ENCODE peak calls at places on chromosomes 7 and 10, in seven cellular contexts. L is SK-N-SH, W is HCT116, T is H1, P is HepG2, R is K562, I is GM12878. U is an unnamed sample.

GRCh38 chr10:75035975-75036708 is 75.3 kb upstream of the SAMD8 start:
- DNase-seq in T (no peak), R (no peak), W (no peak), I (no peak), L (no peak), P (no peak), U (no peak)

GRCh38 chr7:7857143-7857583 is 111.4 kb upstream of the GLCCI1 start:
- DNase-seq in W (no peak), T (no peak), L (no peak), I (no peak), P (no peak), R (no peak), U (no peak)

GRCh38 chr7:158386355-158386618 is 201.3 kb downstream of the PTPRN2 start:
- DNase-seq in I (no peak), L (no peak), R (no peak), W (no peak), T (no peak), P (no peak), U (no peak)

GRCh38 chr10:106614293-106614692 is 550.2 kb downstream of the SORCS1 start:
- DNase-seq in R (no peak), P (no peak), T (no peak), W (no peak), L (no peak), I (no peak), U (no peak)

GRCh38 chr10:110646417-110647135 is 2.4 kb downstream of the RBM20 start:
- DNase-seq in T (no peak), W (no peak), L (peak; percentile 19), R (peak; percentile 24), I (no peak), P (no peak), U (no peak)

GRCh38 chr10:15144788-15145187 is 23.7 kb downstream of the NMT2 start:
- DNase-seq in W (no peak), L (no peak), T (no peak), P (no peak), R (no peak), I (no peak), U (no peak)

GRCh38 chr10:598415-599170 is 90.9 kb downstream of the DIP2C start:
- DNase-seq in P (no peak), W (no peak), L (no peak), I (no peak), T (peak; percentile 43), R (no peak), U (no peak)

GRCh38 chr10:76649271-76649670 is 988.3 kb downstream of the KCNMA1 start:
- DNase-seq in L (no peak), T (no peak), I (no peak), R (no peak), W (no peak), P (no peak), U (no peak)

GRCh38 chr7:92810242-92810611 is 26.1 kb downstream of the CDK6 start:
- DNase-seq in I (no peak), P (no peak), R (no peak), W (no peak), T (no peak), L (no peak), U (no peak)

GRCh38 chr10:102673961-102674511 is 29.8 kb downstream of the TRIM8 start:
- DNase-seq in R (peak; percentile 78), L (peak; percentile 76), P (peak; percentile 60), I (no peak), W (no peak), T (no peak), U (no peak)

GRCh38 chr10:10533417-10533816 is 484.3 kb upstream of the CELF2 start:
- DNase-seq in P (no peak), L (no peak), R (no peak), W (no peak), I (no peak), T (no peak), U (no peak)

GRCh38 chr7:40882071-40882658 is 747.4 kb downstream of the SUGCT start:
- DNase-seq in I (no peak), P (no peak), L (no peak), R (no peak), T (no peak), W (no peak), U (no peak)

GRCh38 chr10:79312601-79313187 is 34.6 kb upstream of the PPIF start:
- DNase-seq in I (no peak), T (no peak), P (no peak), R (no peak), W (no peak), L (peak; percentile 21), U (no peak)

GRCh38 chr10:35412336-35412735 is 76.0 kb downstream of the CCNY start:
- DNase-seq in L (no peak), I (no peak), R (no peak), T (no peak), W (no peak), P (no peak), U (no peak)

GRCh38 chr7:8442814-8443304 is 9.4 kb downstream of the NXPH1 start:
- DNase-seq in P (no peak), T (no peak), W (no peak), L (no peak), I (no peak), R (peak; percentile 71), U (no peak)

GRCh38 chr7:70178206-70178605 is 579.9 kb downstream of the AUTS2 start:
- DNase-seq in L (no peak), R (no peak), W (no peak), P (no peak), I (no peak), T (no peak), U (no peak)

GRCh38 chr10:73625004-73625883 is 16.0 kb downstream of the MYOZ1 start:
- DNase-seq in W (no peak), L (peak; percentile 73), P (no peak), I (no peak), T (no peak), R (peak; percentile 74), U (no peak)

GRCh38 chr10:73625884-73626753 is 15.2 kb downstream of the MYOZ1 start:
- DNase-seq in R (peak; percentile 98), T (peak; percentile 86), P (peak; percentile 96), W (peak; percentile 95), I (peak; percentile 98), L (peak; percentile 92), U (peak; percentile 97)

GRCh38 chr10:73627300-73627699 is 14.0 kb downstream of the MYOZ1 start:
- DNase-seq in T (no peak), L (no peak), W (no peak), I (no peak), P (no peak), R (no peak), U (no peak)

GRCh38 chr10:73628405-73628804 is 12.9 kb downstream of the MYOZ1 start:
- DNase-seq in T (no peak), L (no peak), R (no peak), P (no peak), I (no peak), W (no peak), U (no peak)

DNA sequence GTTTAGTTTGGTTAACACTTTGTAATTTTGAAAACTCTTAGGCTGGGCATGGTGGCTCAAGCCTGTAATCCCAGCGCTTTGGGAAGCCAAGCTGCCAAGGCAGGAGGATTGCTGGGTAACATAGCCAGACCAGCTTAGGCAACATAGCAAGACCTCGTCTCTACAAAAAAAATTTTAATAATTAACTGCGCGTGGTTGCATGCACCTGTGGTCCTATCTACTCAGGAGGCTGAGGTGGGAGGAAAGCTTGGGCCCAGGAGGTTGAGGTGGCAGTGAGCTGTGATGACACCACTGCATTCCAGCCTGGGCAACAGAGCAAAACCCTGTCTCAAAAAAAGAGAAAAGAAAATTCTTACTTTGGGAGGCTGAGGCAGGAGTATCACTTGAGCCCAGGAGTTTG is 18.2 kb downstream of the MYOZ1 start:
- DNase-seq in W (no peak), P (no peak), R (no peak), I (no peak), L (no peak), T (no peak), U (no peak)
- TF ChIP-seq SIN3A in W (no peak), P (no peak), R (no peak), I (no peak), L (no peak), T (no peak), U (no peak)

DNA sequence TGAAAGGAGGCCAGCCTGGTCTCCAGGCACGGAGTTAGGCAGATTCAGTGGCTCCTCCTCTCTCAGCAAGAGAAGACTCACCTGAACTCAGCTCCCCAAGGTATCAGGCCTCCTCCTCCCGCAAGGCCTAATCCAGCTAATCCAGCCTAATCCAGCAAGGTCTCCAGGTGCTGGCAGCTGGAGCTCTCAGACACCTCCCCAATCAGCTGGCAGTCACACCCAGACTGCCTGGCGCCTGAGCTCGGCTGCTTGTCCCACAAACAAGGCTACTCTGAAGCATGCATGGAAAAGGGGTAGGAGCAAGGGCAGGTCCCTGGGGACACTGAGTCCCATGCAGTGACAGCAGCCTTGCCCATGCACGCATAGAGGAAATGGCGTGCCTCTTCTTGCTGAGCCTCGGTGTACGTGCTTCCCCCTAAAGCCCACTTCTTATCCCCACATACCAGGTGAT is 3.3 kb upstream of the OPN4 start:
- DNase-seq in L (no peak), W (no peak), I (no peak), R (no peak), P (no peak), T (no peak), U (no peak)
- TF ChIP-seq SIN3A in L (no peak), W (no peak), I (no peak), R (no peak), P (no peak), T (no peak), U (no peak)

DNA sequence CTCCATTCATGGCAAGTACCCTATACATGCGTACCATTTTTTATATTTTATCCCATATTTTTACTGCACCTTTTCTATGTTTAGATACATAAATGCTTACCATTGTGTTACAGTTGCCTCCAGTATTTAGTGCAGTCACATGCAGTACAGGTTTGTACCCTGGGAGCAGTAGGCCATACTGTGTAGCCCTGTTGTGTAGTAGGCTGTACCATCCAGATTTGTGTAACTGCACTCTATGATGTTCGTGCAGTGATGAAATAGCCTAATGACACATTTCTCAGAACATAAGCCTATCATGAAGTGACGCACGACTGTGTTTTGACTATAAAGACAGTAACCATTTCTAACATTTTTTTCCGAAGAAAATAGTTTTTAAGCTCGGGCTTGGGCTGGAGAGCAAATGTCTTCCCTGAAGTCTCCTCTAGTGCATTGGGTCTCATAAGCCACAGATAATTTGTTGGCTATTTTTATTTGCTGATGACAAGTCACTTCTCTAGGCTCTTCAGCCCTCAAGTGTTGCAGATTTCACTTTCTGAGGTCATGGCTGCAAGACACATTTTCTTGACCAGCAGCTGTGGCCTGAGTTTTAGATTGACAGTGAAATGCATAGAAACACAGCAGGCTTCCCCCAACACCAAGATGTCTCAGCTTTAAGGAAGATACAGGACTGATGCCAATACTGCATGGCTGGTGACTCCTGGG is 26.8 kb downstream of the EPDR1 start:
- DNase-seq in I (no peak), L (no peak), R (no peak), T (no peak), W (no peak), P (no peak), U (no peak)
- TF ChIP-seq SIN3A in I (no peak), L (no peak), R (no peak), T (no peak), W (no peak), P (no peak), U (no peak)

GRCh38 chr10:125057158-125058001 is 103.0 kb downstream of the CTBP2 start:
- DNase-seq in P (no peak), L (peak; percentile 78), I (no peak), R (peak; percentile 8), W (no peak), T (no peak), U (no peak)
- TF ChIP-seq SIN3A in P (no peak), L (peak; percentile 76), I (no peak), R (no peak), W (no peak), T (no peak), U (no peak)

U was measured in Panc1.